ENCODE peak calls at places on chromosomes 2 and 18, in seven cellular contexts. One of them, this sample, is unnamed.

GRCh38 chr18:51072586-51073303 is 42.7 kb downstream of the SMAD4 start:
- DNase-seq in esophagus squamous epithelium: no peak
- DNase-seq in AG04449: no peak
- DNase-seq in pancreas: no peak
- DNase-seq in epithelial cell of esophagus: no peak
- DNase-seq in kidney: no peak
- DNase-seq in foreskin fibroblast: no peak
- DNase-seq in this sample: no peak

GRCh38 chr2:195037072-195037471 is 620.0 kb upstream of the SLC39A10 start:
- DNase-seq in AG04449: no peak
- DNase-seq in kidney: peak
- DNase-seq in pancreas: no peak
- DNase-seq in epithelial cell of esophagus: peak
- DNase-seq in esophagus squamous epithelium: no peak
- DNase-seq in foreskin fibroblast: peak
- DNase-seq in this sample: no peak

GRCh38 chr18:23386317-23386716 is 66.8 kb upstream of the RIOK3 start:
- DNase-seq in esophagus squamous epithelium: no peak
- DNase-seq in AG04449: no peak
- DNase-seq in pancreas: no peak
- DNase-seq in epithelial cell of esophagus: no peak
- DNase-seq in kidney: no peak
- DNase-seq in foreskin fibroblast: no peak
- DNase-seq in this sample: no peak

GRCh38 chr2:214379227-214379626 is 31.6 kb upstream of the VWC2L start:
- DNase-seq in kidney: no peak
- DNase-seq in epithelial cell of esophagus: peak
- DNase-seq in pancreas: no peak
- DNase-seq in esophagus squamous epithelium: no peak
- DNase-seq in AG04449: no peak
- DNase-seq in foreskin fibroblast: no peak
- DNase-seq in this sample: no peak

GRCh38 chr2:107936427-107937359 is 49.6 kb upstream of the SLC5A7 start:
- DNase-seq in esophagus squamous epithelium: no peak
- DNase-seq in kidney: no peak
- DNase-seq in epithelial cell of esophagus: peak
- DNase-seq in AG04449: no peak
- DNase-seq in foreskin fibroblast: no peak
- DNase-seq in pancreas: no peak
- DNase-seq in this sample: no peak

GRCh38 chr2:152037711-152038110 is 61.1 kb downstream of the CACNB4 start:
- DNase-seq in foreskin fibroblast: peak
- DNase-seq in kidney: peak
- DNase-seq in pancreas: no peak
- DNase-seq in epithelial cell of esophagus: no peak
- DNase-seq in esophagus squamous epithelium: no peak
- DNase-seq in AG04449: no peak
- DNase-seq in this sample: peak

GRCh38 chr18:76351961-76352581 is 143.0 kb downstream of the ZNF516 start:
- DNase-seq in pancreas: peak
- DNase-seq in kidney: peak
- DNase-seq in epithelial cell of esophagus: no peak
- DNase-seq in foreskin fibroblast: peak
- DNase-seq in AG04449: peak
- DNase-seq in esophagus squamous epithelium: no peak
- DNase-seq in this sample: peak

GRCh38 chr18:22666411-22666940 is 248.8 kb upstream of the CTAGE1 start:
- DNase-seq in kidney: no peak
- DNase-seq in pancreas: no peak
- DNase-seq in esophagus squamous epithelium: no peak
- DNase-seq in AG04449: no peak
- DNase-seq in epithelial cell of esophagus: no peak
- DNase-seq in foreskin fibroblast: no peak
- DNase-seq in this sample: no peak

GRCh38 chr2:128606837-128607236 is 288.2 kb upstream of the HS6ST1 start:
- DNase-seq in kidney: peak
- DNase-seq in esophagus squamous epithelium: no peak
- DNase-seq in pancreas: no peak
- DNase-seq in AG04449: no peak
- DNase-seq in foreskin fibroblast: no peak
- DNase-seq in epithelial cell of esophagus: no peak
- DNase-seq in this sample: no peak

GRCh38 chr18:35618703-35619102 is 37.2 kb downstream of the GALNT1 start:
- DNase-seq in AG04449: no peak
- DNase-seq in pancreas: no peak
- DNase-seq in esophagus squamous epithelium: no peak
- DNase-seq in foreskin fibroblast: peak
- DNase-seq in kidney: no peak
- DNase-seq in epithelial cell of esophagus: no peak
- DNase-seq in this sample: no peak

GRCh38 chr2:160303076-160303475 is 103.0 kb upstream of the ITGB6 start:
- DNase-seq in pancreas: no peak
- DNase-seq in esophagus squamous epithelium: no peak
- DNase-seq in foreskin fibroblast: no peak
- DNase-seq in kidney: no peak
- DNase-seq in epithelial cell of esophagus: no peak
- DNase-seq in AG04449: no peak
- DNase-seq in this sample: no peak

GRCh38 chr2:209323738-209324137 is 100.1 kb upstream of the MAP2 start:
- DNase-seq in epithelial cell of esophagus: no peak
- DNase-seq in pancreas: no peak
- DNase-seq in esophagus squamous epithelium: no peak
- DNase-seq in foreskin fibroblast: no peak
- DNase-seq in kidney: no peak
- DNase-seq in AG04449: no peak
- DNase-seq in this sample: no peak

GRCh38 chr2:46032161-46032813 is 264.9 kb upstream of the EPAS1 start:
- DNase-seq in AG04449: no peak
- DNase-seq in pancreas: no peak
- DNase-seq in kidney: no peak
- DNase-seq in epithelial cell of esophagus: no peak
- DNase-seq in esophagus squamous epithelium: no peak
- DNase-seq in foreskin fibroblast: no peak
- DNase-seq in this sample: no peak

GRCh38 chr2:7612969-7613368 is 695.8 kb downstream of the RNF144A start:
- DNase-seq in esophagus squamous epithelium: no peak
- DNase-seq in foreskin fibroblast: peak
- DNase-seq in epithelial cell of esophagus: no peak
- DNase-seq in pancreas: no peak
- DNase-seq in kidney: no peak
- DNase-seq in AG04449: peak
- DNase-seq in this sample: no peak

GRCh38 chr2:191740776-191741175 is 62.8 kb downstream of the NABP1 start:
- DNase-seq in pancreas: no peak
- DNase-seq in esophagus squamous epithelium: no peak
- DNase-seq in epithelial cell of esophagus: no peak
- DNase-seq in AG04449: no peak
- DNase-seq in kidney: no peak
- DNase-seq in foreskin fibroblast: peak
- DNase-seq in this sample: no peak
- TF ChIP-seq CTCF in pancreas: no peak
- TF ChIP-seq CTCF in esophagus squamous epithelium: no peak
- TF ChIP-seq CTCF in epithelial cell of esophagus: no peak
- TF ChIP-seq CTCF in AG04449: no peak
- TF ChIP-seq CTCF in kidney: no peak
- TF ChIP-seq CTCF in foreskin fibroblast: no peak
- TF ChIP-seq CTCF in this sample: no peak

DNA sequence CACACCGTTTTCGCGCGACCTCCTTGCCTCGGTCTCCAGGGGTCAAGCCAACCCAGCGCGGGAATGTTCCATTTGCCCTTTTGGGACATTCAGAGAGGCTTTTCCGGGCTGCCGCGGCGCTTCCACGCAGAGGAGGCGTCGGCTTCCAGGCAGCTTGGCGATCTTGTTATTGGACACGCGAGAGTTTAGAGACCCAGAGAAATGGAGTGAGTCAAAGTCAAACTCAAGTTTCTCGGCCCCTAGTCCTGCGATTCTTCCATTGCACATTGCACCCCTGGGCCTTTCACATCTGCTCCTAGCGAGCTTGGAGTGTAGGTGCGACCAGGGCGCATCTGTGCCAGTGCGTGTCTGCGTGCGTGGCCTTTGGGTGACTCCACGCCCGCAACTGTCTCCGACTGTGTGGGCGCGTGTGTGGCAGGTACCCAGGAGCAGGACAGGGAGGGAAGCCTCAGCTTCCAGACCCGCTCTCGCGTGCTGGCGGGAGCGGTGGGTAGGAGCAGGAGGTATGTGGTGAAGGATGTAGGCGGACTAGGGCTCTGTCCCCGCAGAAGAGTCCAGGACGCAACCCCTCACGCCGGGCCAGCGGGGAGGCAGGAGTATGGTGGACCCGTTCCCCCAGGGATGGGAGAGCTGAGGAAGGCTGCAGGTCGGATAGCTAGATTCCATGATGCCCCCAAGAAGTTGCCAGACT is 13.5 kb downstream of the SIX3 start:
- DNase-seq in foreskin fibroblast: peak
- DNase-seq in AG04449: no peak
- DNase-seq in epithelial cell of esophagus: no peak
- DNase-seq in esophagus squamous epithelium: no peak
- DNase-seq in kidney: no peak
- DNase-seq in pancreas: no peak
- DNase-seq in this sample: no peak
- H3K4me3 ChIP-seq in foreskin fibroblast: peak
- H3K4me3 ChIP-seq in AG04449: peak
- H3K4me3 ChIP-seq in epithelial cell of esophagus: peak
- H3K4me3 ChIP-seq in esophagus squamous epithelium: peak
- H3K4me3 ChIP-seq in kidney: peak
- H3K4me3 ChIP-seq in pancreas: peak
- H3K4me3 ChIP-seq in this sample: no peak

GRCh38 chr18:68662779-68663178 is 52.1 kb downstream of the TMX3 start:
- DNase-seq in pancreas: no peak
- DNase-seq in esophagus squamous epithelium: no peak
- DNase-seq in foreskin fibroblast: peak
- DNase-seq in epithelial cell of esophagus: peak
- DNase-seq in kidney: no peak
- DNase-seq in AG04449: no peak
- DNase-seq in this sample: no peak
- TF ChIP-seq CTCF in pancreas: no peak
- TF ChIP-seq CTCF in esophagus squamous epithelium: no peak
- TF ChIP-seq CTCF in foreskin fibroblast: no peak
- TF ChIP-seq CTCF in epithelial cell of esophagus: peak
- TF ChIP-seq CTCF in kidney: no peak
- TF ChIP-seq CTCF in AG04449: no peak
- TF ChIP-seq CTCF in this sample: no peak

GRCh38 chr2:2229898-2230817 is 100.9 kb downstream of the MYT1L start:
- DNase-seq in esophagus squamous epithelium: no peak
- DNase-seq in AG04449: no peak
- DNase-seq in epithelial cell of esophagus: peak
- DNase-seq in foreskin fibroblast: peak
- DNase-seq in kidney: no peak
- DNase-seq in pancreas: peak
- DNase-seq in this sample: no peak
- H3K4me3 ChIP-seq in esophagus squamous epithelium: no peak
- H3K4me3 ChIP-seq in AG04449: no peak
- H3K4me3 ChIP-seq in epithelial cell of esophagus: no peak
- H3K4me3 ChIP-seq in foreskin fibroblast: no peak
- H3K4me3 ChIP-seq in kidney: no peak
- H3K4me3 ChIP-seq in pancreas: no peak
- H3K4me3 ChIP-seq in this sample: no peak

DNA sequence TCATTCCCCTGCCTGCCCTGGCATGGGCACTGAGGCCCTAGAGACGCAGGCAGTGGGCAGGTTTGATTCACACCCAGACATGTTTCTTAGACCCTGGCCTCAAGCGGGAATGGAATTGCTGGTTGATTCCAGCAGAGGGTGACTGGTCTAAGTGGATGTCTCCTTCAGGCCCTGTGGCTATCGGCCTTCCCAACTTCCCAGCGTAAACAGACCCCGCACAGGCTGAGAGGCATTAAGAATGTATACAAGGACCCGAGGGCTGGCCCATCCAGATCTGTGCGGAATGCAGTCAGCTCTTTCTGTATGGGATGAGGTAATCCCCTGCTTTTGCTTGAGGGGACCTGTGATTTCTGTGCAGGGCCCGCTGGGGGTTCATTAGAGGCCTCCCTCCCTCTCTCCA is 6.4 kb downstream of the ACKR3 start:
- DNase-seq in foreskin fibroblast: peak
- DNase-seq in AG04449: no peak
- DNase-seq in epithelial cell of esophagus: no peak
- DNase-seq in esophagus squamous epithelium: no peak
- DNase-seq in pancreas: no peak
- DNase-seq in kidney: no peak
- DNase-seq in this sample: no peak
- TF ChIP-seq CTCF in foreskin fibroblast: no peak
- TF ChIP-seq CTCF in AG04449: no peak
- TF ChIP-seq CTCF in epithelial cell of esophagus: no peak
- TF ChIP-seq CTCF in esophagus squamous epithelium: no peak
- TF ChIP-seq CTCF in pancreas: no peak
- TF ChIP-seq CTCF in kidney: no peak
- TF ChIP-seq CTCF in this sample: no peak

This sample was measured in uterus.